ENCODE peak calls at places on chromosomes 5 and 9, in eight cellular contexts. One of them, this sample, is unnamed.

GRCh38 chr5:160930361-160930760 is 78.3 kb upstream of the ATP10B start:
- DNase-seq in RPMI7951: no peak
- DNase-seq in tibial artery: no peak
- DNase-seq in NCI-H1417: no peak
- DNase-seq in effector CD4-positive, alpha-beta T cell: no peak
- DNase-seq in activated naive CD4-positive, alpha-beta T cell: no peak
- DNase-seq in stimulated activated CD8-positive, alpha-beta memory T cell treated with anti-CD3 and anti-CD28 coated beads, Interleukin-4, amount 100 ng/mL, for 1 hour: no peak
- DNase-seq in PC-3: no peak
- DNase-seq in this sample: no peak

GRCh38 chr9:135247174-135247930 is 159.9 kb downstream of the OLFM1 start:
- DNase-seq in effector CD4-positive, alpha-beta T cell: no peak
- DNase-seq in stimulated activated CD8-positive, alpha-beta memory T cell treated with anti-CD3 and anti-CD28 coated beads, Interleukin-4, amount 100 ng/mL, for 1 hour: no peak
- DNase-seq in RPMI7951: no peak
- DNase-seq in NCI-H1417: no peak
- DNase-seq in activated naive CD4-positive, alpha-beta T cell: no peak
- DNase-seq in PC-3: no peak
- DNase-seq in tibial artery: no peak
- DNase-seq in this sample: no peak

GRCh38 chr9:4417578-4418325 is 72.5 kb upstream of the SLC1A1 start:
- DNase-seq in NCI-H1417: no peak
- DNase-seq in PC-3: no peak
- DNase-seq in effector CD4-positive, alpha-beta T cell: no peak
- DNase-seq in RPMI7951: peak; percentile 14
- DNase-seq in tibial artery: no peak
- DNase-seq in stimulated activated CD8-positive, alpha-beta memory T cell treated with anti-CD3 and anti-CD28 coated beads, Interleukin-4, amount 100 ng/mL, for 1 hour: no peak
- DNase-seq in activated naive CD4-positive, alpha-beta T cell: no peak
- DNase-seq in this sample: no peak

GRCh38 chr5:97658116-97658900 is 475.3 kb upstream of the RIOK2 start:
- DNase-seq in stimulated activated CD8-positive, alpha-beta memory T cell treated with anti-CD3 and anti-CD28 coated beads, Interleukin-4, amount 100 ng/mL, for 1 hour: no peak
- DNase-seq in effector CD4-positive, alpha-beta T cell: no peak
- DNase-seq in RPMI7951: no peak
- DNase-seq in NCI-H1417: no peak
- DNase-seq in tibial artery: no peak
- DNase-seq in activated naive CD4-positive, alpha-beta T cell: no peak
- DNase-seq in PC-3: peak; percentile 53
- DNase-seq in this sample: no peak

GRCh38 chr9:3997492-3997891 is 302.4 kb downstream of the GLIS3 start:
- DNase-seq in stimulated activated CD8-positive, alpha-beta memory T cell treated with anti-CD3 and anti-CD28 coated beads, Interleukin-4, amount 100 ng/mL, for 1 hour: no peak
- DNase-seq in tibial artery: no peak
- DNase-seq in PC-3: no peak
- DNase-seq in NCI-H1417: no peak
- DNase-seq in RPMI7951: no peak
- DNase-seq in activated naive CD4-positive, alpha-beta T cell: no peak
- DNase-seq in effector CD4-positive, alpha-beta T cell: no peak
- DNase-seq in this sample: no peak

GRCh38 chr5:150589791-150590601 is 50.5 kb upstream of the SYNPO start:
- DNase-seq in RPMI7951: no peak
- DNase-seq in PC-3: no peak
- DNase-seq in activated naive CD4-positive, alpha-beta T cell: no peak
- DNase-seq in effector CD4-positive, alpha-beta T cell: no peak
- DNase-seq in stimulated activated CD8-positive, alpha-beta memory T cell treated with anti-CD3 and anti-CD28 coated beads, Interleukin-4, amount 100 ng/mL, for 1 hour: no peak
- DNase-seq in NCI-H1417: no peak
- DNase-seq in tibial artery: peak; percentile 88
- DNase-seq in this sample: no peak

GRCh38 chr9:16918920-16919319 is 48.5 kb upstream of the BNC2 start:
- DNase-seq in RPMI7951: no peak
- DNase-seq in PC-3: no peak
- DNase-seq in stimulated activated CD8-positive, alpha-beta memory T cell treated with anti-CD3 and anti-CD28 coated beads, Interleukin-4, amount 100 ng/mL, for 1 hour: no peak
- DNase-seq in effector CD4-positive, alpha-beta T cell: no peak
- DNase-seq in NCI-H1417: no peak
- DNase-seq in tibial artery: no peak
- DNase-seq in activated naive CD4-positive, alpha-beta T cell: no peak
- DNase-seq in this sample: no peak

GRCh38 chr9:86141843-86142242 is 42.5 kb upstream of the GOLM1 start:
- DNase-seq in RPMI7951: no peak
- DNase-seq in PC-3: peak; percentile 20
- DNase-seq in activated naive CD4-positive, alpha-beta T cell: no peak
- DNase-seq in tibial artery: no peak
- DNase-seq in stimulated activated CD8-positive, alpha-beta memory T cell treated with anti-CD3 and anti-CD28 coated beads, Interleukin-4, amount 100 ng/mL, for 1 hour: no peak
- DNase-seq in effector CD4-positive, alpha-beta T cell: no peak
- DNase-seq in NCI-H1417: peak; percentile 82
- DNase-seq in this sample: no peak

GRCh38 chr9:112753725-112754124 is 3.2 kb downstream of the SNX30 start:
- DNase-seq in NCI-H1417: no peak
- DNase-seq in stimulated activated CD8-positive, alpha-beta memory T cell treated with anti-CD3 and anti-CD28 coated beads, Interleukin-4, amount 100 ng/mL, for 1 hour: no peak
- DNase-seq in tibial artery: no peak
- DNase-seq in activated naive CD4-positive, alpha-beta T cell: no peak
- DNase-seq in PC-3: peak; percentile 77
- DNase-seq in effector CD4-positive, alpha-beta T cell: no peak
- DNase-seq in RPMI7951: peak; percentile 78
- DNase-seq in this sample: no peak

GRCh38 chr5:141758316-141758965 is 76.4 kb upstream of the ARAP3 start:
- DNase-seq in tibial artery: no peak
- DNase-seq in NCI-H1417: peak; percentile 37
- DNase-seq in PC-3: no peak
- DNase-seq in RPMI7951: no peak
- DNase-seq in effector CD4-positive, alpha-beta T cell: no peak
- DNase-seq in stimulated activated CD8-positive, alpha-beta memory T cell treated with anti-CD3 and anti-CD28 coated beads, Interleukin-4, amount 100 ng/mL, for 1 hour: no peak
- DNase-seq in activated naive CD4-positive, alpha-beta T cell: no peak
- DNase-seq in this sample: no peak

GRCh38 chr9:2616726-2617377 is 4.7 kb upstream of the VLDLR start:
- DNase-seq in NCI-H1417: no peak
- DNase-seq in PC-3: no peak
- DNase-seq in RPMI7951: no peak
- DNase-seq in tibial artery: no peak
- DNase-seq in activated naive CD4-positive, alpha-beta T cell: no peak
- DNase-seq in effector CD4-positive, alpha-beta T cell: no peak
- DNase-seq in stimulated activated CD8-positive, alpha-beta memory T cell treated with anti-CD3 and anti-CD28 coated beads, Interleukin-4, amount 100 ng/mL, for 1 hour: no peak
- DNase-seq in this sample: no peak

GRCh38 chr9:9792144-9792857 is 820.5 kb downstream of the PTPRD start:
- DNase-seq in NCI-H1417: no peak
- DNase-seq in tibial artery: no peak
- DNase-seq in PC-3: no peak
- DNase-seq in effector CD4-positive, alpha-beta T cell: no peak
- DNase-seq in stimulated activated CD8-positive, alpha-beta memory T cell treated with anti-CD3 and anti-CD28 coated beads, Interleukin-4, amount 100 ng/mL, for 1 hour: no peak
- DNase-seq in RPMI7951: no peak
- DNase-seq in activated naive CD4-positive, alpha-beta T cell: no peak
- DNase-seq in this sample: no peak

GRCh38 chr9:38008168-38009034 is 60.6 kb downstream of the SHB start:
- DNase-seq in stimulated activated CD8-positive, alpha-beta memory T cell treated with anti-CD3 and anti-CD28 coated beads, Interleukin-4, amount 100 ng/mL, for 1 hour: no peak
- DNase-seq in effector CD4-positive, alpha-beta T cell: no peak
- DNase-seq in PC-3: peak; percentile 94
- DNase-seq in tibial artery: no peak
- DNase-seq in RPMI7951: peak; percentile 87
- DNase-seq in NCI-H1417: peak; percentile 77
- DNase-seq in activated naive CD4-positive, alpha-beta T cell: no peak
- DNase-seq in this sample: no peak

GRCh38 chr5:55421074-55421529 is 113.3 kb downstream of the MTREX start:
- DNase-seq in effector CD4-positive, alpha-beta T cell: no peak
- DNase-seq in RPMI7951: peak; percentile 52
- DNase-seq in NCI-H1417: no peak
- DNase-seq in activated naive CD4-positive, alpha-beta T cell: no peak
- DNase-seq in tibial artery: no peak
- DNase-seq in stimulated activated CD8-positive, alpha-beta memory T cell treated with anti-CD3 and anti-CD28 coated beads, Interleukin-4, amount 100 ng/mL, for 1 hour: no peak
- DNase-seq in PC-3: peak; percentile 8
- DNase-seq in this sample: no peak

GRCh38 chr9:20838218-20838617 is 154.2 kb downstream of the FOCAD start:
- DNase-seq in tibial artery: no peak
- DNase-seq in PC-3: no peak
- DNase-seq in NCI-H1417: no peak
- DNase-seq in activated naive CD4-positive, alpha-beta T cell: no peak
- DNase-seq in RPMI7951: peak; percentile 13
- DNase-seq in effector CD4-positive, alpha-beta T cell: no peak
- DNase-seq in stimulated activated CD8-positive, alpha-beta memory T cell treated with anti-CD3 and anti-CD28 coated beads, Interleukin-4, amount 100 ng/mL, for 1 hour: no peak
- DNase-seq in this sample: no peak

GRCh38 chr5:14238272-14238671 is 95.1 kb downstream of the TRIO start:
- DNase-seq in stimulated activated CD8-positive, alpha-beta memory T cell treated with anti-CD3 and anti-CD28 coated beads, Interleukin-4, amount 100 ng/mL, for 1 hour: no peak
- DNase-seq in PC-3: no peak
- DNase-seq in RPMI7951: no peak
- DNase-seq in effector CD4-positive, alpha-beta T cell: no peak
- DNase-seq in activated naive CD4-positive, alpha-beta T cell: no peak
- DNase-seq in tibial artery: no peak
- DNase-seq in NCI-H1417: no peak
- DNase-seq in this sample: no peak

GRCh38 chr5:160555836-160556660 is 134.4 kb downstream of the PTTG1 start:
- DNase-seq in PC-3: no peak
- DNase-seq in stimulated activated CD8-positive, alpha-beta memory T cell treated with anti-CD3 and anti-CD28 coated beads, Interleukin-4, amount 100 ng/mL, for 1 hour: no peak
- DNase-seq in activated naive CD4-positive, alpha-beta T cell: no peak
- DNase-seq in RPMI7951: peak; percentile 58
- DNase-seq in effector CD4-positive, alpha-beta T cell: no peak
- DNase-seq in NCI-H1417: peak; percentile 94
- DNase-seq in tibial artery: no peak
- DNase-seq in this sample: no peak

GRCh38 chr9:15977438-15977837 is 424.6 kb downstream of the CCDC171 start:
- DNase-seq in tibial artery: no peak
- DNase-seq in effector CD4-positive, alpha-beta T cell: no peak
- DNase-seq in NCI-H1417: peak; percentile 4
- DNase-seq in activated naive CD4-positive, alpha-beta T cell: no peak
- DNase-seq in PC-3: peak; percentile 71
- DNase-seq in RPMI7951: no peak
- DNase-seq in stimulated activated CD8-positive, alpha-beta memory T cell treated with anti-CD3 and anti-CD28 coated beads, Interleukin-4, amount 100 ng/mL, for 1 hour: no peak
- DNase-seq in this sample: no peak

GRCh38 chr9:96555567-96556386 is 63.9 kb downstream of the CDC14B start:
- DNase-seq in activated naive CD4-positive, alpha-beta T cell: no peak
- DNase-seq in stimulated activated CD8-positive, alpha-beta memory T cell treated with anti-CD3 and anti-CD28 coated beads, Interleukin-4, amount 100 ng/mL, for 1 hour: no peak
- DNase-seq in PC-3: no peak
- DNase-seq in tibial artery: no peak
- DNase-seq in NCI-H1417: no peak
- DNase-seq in effector CD4-positive, alpha-beta T cell: no peak
- DNase-seq in RPMI7951: peak; percentile 51
- DNase-seq in this sample: no peak

GRCh38 chr5:18299166-18299565 is 664.9 kb downstream of the TAF11L14 start:
- DNase-seq in NCI-H1417: no peak
- DNase-seq in RPMI7951: no peak
- DNase-seq in effector CD4-positive, alpha-beta T cell: no peak
- DNase-seq in activated naive CD4-positive, alpha-beta T cell: no peak
- DNase-seq in tibial artery: no peak
- DNase-seq in PC-3: no peak
- DNase-seq in stimulated activated CD8-positive, alpha-beta memory T cell treated with anti-CD3 and anti-CD28 coated beads, Interleukin-4, amount 100 ng/mL, for 1 hour: no peak
- DNase-seq in this sample: no peak

GRCh38 chr9:135489188-135489918 is 9.8 kb downstream of the PPP1R26 start:
- DNase-seq in NCI-H1417: no peak
- DNase-seq in RPMI7951: no peak
- DNase-seq in stimulated activated CD8-positive, alpha-beta memory T cell treated with anti-CD3 and anti-CD28 coated beads, Interleukin-4, amount 100 ng/mL, for 1 hour: no peak
- DNase-seq in tibial artery: peak; percentile 38
- DNase-seq in activated naive CD4-positive, alpha-beta T cell: no peak
- DNase-seq in effector CD4-positive, alpha-beta T cell: no peak
- DNase-seq in PC-3: no peak
- DNase-seq in this sample: no peak

GRCh38 chr5:66894480-66895240 is 298.5 kb downstream of the MAST4 start:
- DNase-seq in effector CD4-positive, alpha-beta T cell: no peak
- DNase-seq in RPMI7951: peak; percentile 11
- DNase-seq in activated naive CD4-positive, alpha-beta T cell: no peak
- DNase-seq in stimulated activated CD8-positive, alpha-beta memory T cell treated with anti-CD3 and anti-CD28 coated beads, Interleukin-4, amount 100 ng/mL, for 1 hour: no peak
- DNase-seq in NCI-H1417: no peak
- DNase-seq in PC-3: peak; percentile 3
- DNase-seq in tibial artery: no peak
- DNase-seq in this sample: no peak

GRCh38 chr5:93191426-93191825 is 389.6 kb downstream of the NR2F1-AS1 start:
- DNase-seq in NCI-H1417: no peak
- DNase-seq in RPMI7951: peak; percentile 49
- DNase-seq in activated naive CD4-positive, alpha-beta T cell: no peak
- DNase-seq in tibial artery: no peak
- DNase-seq in effector CD4-positive, alpha-beta T cell: no peak
- DNase-seq in PC-3: peak; percentile 53
- DNase-seq in stimulated activated CD8-positive, alpha-beta memory T cell treated with anti-CD3 and anti-CD28 coated beads, Interleukin-4, amount 100 ng/mL, for 1 hour: no peak
- DNase-seq in this sample: no peak

GRCh38 chr5:105767265-105767664 is 1903.5 kb downstream of the EFNA5 start:
- DNase-seq in tibial artery: no peak
- DNase-seq in stimulated activated CD8-positive, alpha-beta memory T cell treated with anti-CD3 and anti-CD28 coated beads, Interleukin-4, amount 100 ng/mL, for 1 hour: no peak
- DNase-seq in PC-3: peak; percentile 51
- DNase-seq in RPMI7951: no peak
- DNase-seq in NCI-H1417: no peak
- DNase-seq in activated naive CD4-positive, alpha-beta T cell: no peak
- DNase-seq in effector CD4-positive, alpha-beta T cell: no peak
- DNase-seq in this sample: no peak

GRCh38 chr9:128470560-128470959 is 14.8 kb downstream of the ODF2 start:
- DNase-seq in NCI-H1417: no peak
- DNase-seq in activated naive CD4-positive, alpha-beta T cell: no peak
- DNase-seq in RPMI7951: peak; percentile 70
- DNase-seq in stimulated activated CD8-positive, alpha-beta memory T cell treated with anti-CD3 and anti-CD28 coated beads, Interleukin-4, amount 100 ng/mL, for 1 hour: no peak
- DNase-seq in tibial artery: peak; percentile 81
- DNase-seq in effector CD4-positive, alpha-beta T cell: no peak
- DNase-seq in PC-3: peak; percentile 16
- DNase-seq in this sample: no peak

GRCh38 chr9:7150153-7150890 is 392.5 kb downstream of the KDM4C start:
- DNase-seq in PC-3: no peak
- DNase-seq in RPMI7951: no peak
- DNase-seq in stimulated activated CD8-positive, alpha-beta memory T cell treated with anti-CD3 and anti-CD28 coated beads, Interleukin-4, amount 100 ng/mL, for 1 hour: no peak
- DNase-seq in NCI-H1417: no peak
- DNase-seq in tibial artery: no peak
- DNase-seq in effector CD4-positive, alpha-beta T cell: no peak
- DNase-seq in activated naive CD4-positive, alpha-beta T cell: no peak
- DNase-seq in this sample: no peak

GRCh38 chr9:102459828-102460227 is 535.3 kb upstream of the CYLC2 start:
- DNase-seq in stimulated activated CD8-positive, alpha-beta memory T cell treated with anti-CD3 and anti-CD28 coated beads, Interleukin-4, amount 100 ng/mL, for 1 hour: no peak
- DNase-seq in effector CD4-positive, alpha-beta T cell: no peak
- DNase-seq in PC-3: no peak
- DNase-seq in activated naive CD4-positive, alpha-beta T cell: no peak
- DNase-seq in tibial artery: no peak
- DNase-seq in RPMI7951: no peak
- DNase-seq in NCI-H1417: no peak
- DNase-seq in this sample: no peak

GRCh38 chr9:136023401-136024225 is 62.4 kb upstream of the UBAC1 start:
- DNase-seq in effector CD4-positive, alpha-beta T cell: no peak
- DNase-seq in NCI-H1417: no peak
- DNase-seq in tibial artery: peak; percentile 79
- DNase-seq in stimulated activated CD8-positive, alpha-beta memory T cell treated with anti-CD3 and anti-CD28 coated beads, Interleukin-4, amount 100 ng/mL, for 1 hour: no peak
- DNase-seq in activated naive CD4-positive, alpha-beta T cell: no peak
- DNase-seq in RPMI7951: no peak
- DNase-seq in PC-3: no peak
- DNase-seq in this sample: no peak

GRCh38 chr5:157986431-157986990 is 127.6 kb upstream of the CLINT1 start:
- DNase-seq in NCI-H1417: no peak
- DNase-seq in effector CD4-positive, alpha-beta T cell: no peak
- DNase-seq in activated naive CD4-positive, alpha-beta T cell: no peak
- DNase-seq in RPMI7951: no peak
- DNase-seq in tibial artery: no peak
- DNase-seq in stimulated activated CD8-positive, alpha-beta memory T cell treated with anti-CD3 and anti-CD28 coated beads, Interleukin-4, amount 100 ng/mL, for 1 hour: no peak
- DNase-seq in PC-3: no peak
- DNase-seq in this sample: no peak

GRCh38 chr5:174306345-174307030 is 261.0 kb downstream of the NSG2 start:
- DNase-seq in tibial artery: no peak
- DNase-seq in activated naive CD4-positive, alpha-beta T cell: no peak
- DNase-seq in effector CD4-positive, alpha-beta T cell: no peak
- DNase-seq in PC-3: no peak
- DNase-seq in NCI-H1417: no peak
- DNase-seq in stimulated activated CD8-positive, alpha-beta memory T cell treated with anti-CD3 and anti-CD28 coated beads, Interleukin-4, amount 100 ng/mL, for 1 hour: no peak
- DNase-seq in RPMI7951: peak; percentile 63
- DNase-seq in this sample: no peak

GRCh38 chr5:44365351-44365750 is 23.9 kb downstream of the FGF10 start:
- DNase-seq in RPMI7951: no peak
- DNase-seq in tibial artery: no peak
- DNase-seq in effector CD4-positive, alpha-beta T cell: no peak
- DNase-seq in PC-3: no peak
- DNase-seq in NCI-H1417: no peak
- DNase-seq in activated naive CD4-positive, alpha-beta T cell: no peak
- DNase-seq in stimulated activated CD8-positive, alpha-beta memory T cell treated with anti-CD3 and anti-CD28 coated beads, Interleukin-4, amount 100 ng/mL, for 1 hour: no peak
- DNase-seq in this sample: no peak

GRCh38 chr5:8864053-8864452 is 681.8 kb downstream of the SEMA5A start:
- DNase-seq in effector CD4-positive, alpha-beta T cell: no peak
- DNase-seq in RPMI7951: peak; percentile 37
- DNase-seq in activated naive CD4-positive, alpha-beta T cell: no peak
- DNase-seq in NCI-H1417: no peak
- DNase-seq in PC-3: peak; percentile 85
- DNase-seq in tibial artery: no peak
- DNase-seq in stimulated activated CD8-positive, alpha-beta memory T cell treated with anti-CD3 and anti-CD28 coated beads, Interleukin-4, amount 100 ng/mL, for 1 hour: no peak
- DNase-seq in this sample: no peak

GRCh38 chr5:134149571-134150303 is 27.0 kb downstream of the SKP1 start:
- DNase-seq in stimulated activated CD8-positive, alpha-beta memory T cell treated with anti-CD3 and anti-CD28 coated beads, Interleukin-4, amount 100 ng/mL, for 1 hour: no peak
- DNase-seq in NCI-H1417: no peak
- DNase-seq in effector CD4-positive, alpha-beta T cell: no peak
- DNase-seq in tibial artery: no peak
- DNase-seq in activated naive CD4-positive, alpha-beta T cell: no peak
- DNase-seq in PC-3: peak; percentile 29
- DNase-seq in RPMI7951: peak; percentile 17
- DNase-seq in this sample: no peak

This sample was measured in NCI-H2227 treated with DMSO at 0.1 percent for 48 hours.